ENCODE peak calls at places on chromosome 1, in six cellular contexts. M is ELF-1, X is mucosa of descending colon, Q is heart right ventricle, S is brain microvascular endothelial cell, V is activated T-cell treated with anti-CD3 and anti-CD28 coated beads for 1 hour. K is an unnamed sample.

GRCh38 chr1:1202831-1203560 is 3.4 kb downstream of the TNFRSF18 start:
- DNase-seq in M (no peak), X (peak), Q (peak), S (no peak), V (no peak), K (no peak)

GRCh38 chr1:164838786-164839185 is 279.8 kb downstream of the PBX1 start:
- DNase-seq in M (no peak), X (no peak), Q (no peak), S (no peak), V (no peak), K (no peak)

GRCh38 chr1:107529511-107530149 is 388.8 kb downstream of the NTNG1 start:
- DNase-seq in M (peak), X (no peak), Q (no peak), S (peak), V (no peak), K (no peak)

GRCh38 chr1:212379366-212379765 is 35.3 kb downstream of the PACC1 start:
- DNase-seq in M (no peak), X (no peak), Q (no peak), S (no peak), V (no peak), K (no peak)

GRCh38 chr1:19533626-19534025 is 48.3 kb upstream of the CAPZB start:
- DNase-seq in M (no peak), X (no peak), Q (peak), S (no peak), V (no peak), K (no peak)

GRCh38 chr1:237911911-237912310 is 21.2 kb upstream of the ZP4 start:
- DNase-seq in M (no peak), X (no peak), Q (no peak), S (no peak), V (no peak), K (no peak)

GRCh38 chr1:201634261-201634660 is 95.3 kb downstream of the NAV1 start:
- DNase-seq in M (no peak), X (no peak), Q (no peak), S (no peak), V (no peak), K (no peak)

GRCh38 chr1:105485207-105485606 is 1571.3 kb upstream of the PRMT6 start:
- DNase-seq in M (no peak), X (no peak), Q (no peak), S (peak), V (no peak), K (no peak)

GRCh38 chr1:7121622-7121988 is 336.4 kb downstream of the CAMTA1 start:
- DNase-seq in M (no peak), X (no peak), Q (peak), S (no peak), V (no peak), K (no peak)

GRCh38 chr1:7382971-7383370 is 388.1 kb upstream of the VAMP3 start:
- DNase-seq in M (no peak), X (no peak), Q (no peak), S (no peak), V (no peak), K (no peak)

GRCh38 chr1:14190508-14190907 is 408.0 kb upstream of the KAZN start:
- DNase-seq in M (peak), X (no peak), Q (no peak), S (no peak), V (no peak), K (no peak)

GRCh38 chr1:89907669-89908293 is 86.9 kb downstream of the LRRC8D start:
- DNase-seq in M (no peak), X (no peak), Q (no peak), S (peak), V (no peak), K (no peak)

GRCh38 chr1:94552071-94552586 is 10.6 kb upstream of the F3 start:
- DNase-seq in M (no peak), X (no peak), Q (no peak), S (no peak), V (no peak), K (no peak)

GRCh38 chr1:195082183-195082582 is 1526.1 kb downstream of the KCNT2 start:
- DNase-seq in M (no peak), X (no peak), Q (no peak), S (no peak), V (no peak), K (no peak)

GRCh38 chr1:154779563-154780189 is 90.4 kb downstream of the KCNN3 start:
- DNase-seq in M (no peak), X (no peak), Q (no peak), S (no peak), V (no peak), K (no peak)

GRCh38 chr1:58657082-58657481 is 42.8 kb downstream of the MYSM1 start:
- DNase-seq in M (no peak), X (no peak), Q (no peak), S (no peak), V (no peak), K (no peak)

GRCh38 chr1:94929351-94929814 is 2.5 kb upstream of the CNN3 start:
- DNase-seq in M (no peak), X (peak), Q (no peak), S (no peak), V (no peak), K (no peak)

GRCh38 chr1:78303620-78304019 is 187.2 kb upstream of the PTGFR start:
- DNase-seq in M (no peak), X (no peak), Q (peak), S (peak), V (no peak), K (no peak)

GRCh38 chr1:55938376-55938850 is 641.0 kb downstream of the PLPP3 start:
- DNase-seq in M (no peak), X (no peak), Q (peak), S (no peak), V (no peak), K (no peak)

GRCh38 chr1:14716474-14716873 is 118.0 kb downstream of the KAZN start:
- DNase-seq in M (no peak), X (no peak), Q (no peak), S (no peak), V (no peak), K (no peak)

GRCh38 chr1:55257958-55258357 is 42.8 kb upstream of the USP24 start:
- DNase-seq in M (no peak), X (no peak), Q (no peak), S (peak), V (peak), K (peak)

GRCh38 chr1:107147813-107148212 is 7.0 kb downstream of the NTNG1 start:
- DNase-seq in M (no peak), X (no peak), Q (no peak), S (no peak), V (no peak), K (no peak)

GRCh38 chr1:53266038-53266437 is 27.7 kb upstream of the MAGOH start:
- DNase-seq in M (no peak), X (no peak), Q (no peak), S (no peak), V (no peak), K (no peak)

GRCh38 chr1:9901148-9902059 is 8.7 kb downstream of the CTNNBIP1 start:
- DNase-seq in M (no peak), X (peak), Q (peak), S (no peak), V (no peak), K (no peak)

GRCh38 chr1:169115891-169116585 is 9.5 kb downstream of the ATP1B1 start:
- DNase-seq in M (peak), X (peak), Q (peak), S (peak), V (no peak), K (no peak)

GRCh38 chr1:15803380-15803779 is 4.1 kb downstream of the UQCRHL start:
- DNase-seq in M (peak), X (no peak), Q (no peak), S (no peak), V (no peak), K (no peak)

GRCh38 chr1:40307186-40307585 is 9.9 kb downstream of the COL9A2 start:
- DNase-seq in M (no peak), X (no peak), Q (no peak), S (no peak), V (no peak), K (no peak)

GRCh38 chr1:228065543-228066347 is 16.8 kb upstream of the ARF1 start:
- DNase-seq in M (no peak), X (peak), Q (no peak), S (no peak), V (no peak), K (no peak)

GRCh38 chr1:20449736-20450311 is 36.2 kb downstream of the CAMK2N1 start:
- DNase-seq in M (no peak), X (no peak), Q (no peak), S (no peak), V (no peak), K (no peak)

GRCh38 chr1:223363856-223364684 is at the start of gene SUSD4:
- DNase-seq in M (peak), X (peak), Q (peak), S (no peak), V (peak), K (peak)

GRCh38 chr1:117675907-117676430 is 70.1 kb downstream of the TENT5C start:
- DNase-seq in M (no peak), X (no peak), Q (no peak), S (no peak), V (no peak), K (no peak)

K was measured in CD4-positive, alpha-beta T cell.